ENCODE peak calls at places on chromosomes 13 and 19, in six cellular contexts. R, I, F, B, P and W are unnamed samples.

GRCh38 chr19:53536223-53536543 is 1.8 kb upstream of the ZNF331 start:
- DNase-seq in I (no peak), B (no peak), R (no peak), F (no peak), P (no peak), W (no peak)

GRCh38 chr13:98407575-98407974 is 169.3 kb downstream of the STK24 start:
- DNase-seq in P (no peak), I (no peak), B (no peak), R (no peak), F (no peak), W (no peak)

GRCh38 chr13:92143766-92144165 is 745.3 kb downstream of the GPC5 start:
- DNase-seq in F (no peak), R (no peak), P (peak), I (no peak), B (no peak), W (no peak)

GRCh38 chr13:32600891-32601290 is 14.6 kb downstream of the PDS5B start:
- DNase-seq in P (no peak), R (no peak), I (no peak), F (no peak), B (no peak), W (no peak)

GRCh38 chr13:44573790-44574465 is 2.2 kb downstream of the TSC22D1 start:
- DNase-seq in R (no peak), I (peak), F (peak), P (peak), B (no peak), W (peak)

GRCh38 chr13:98549006-98549727 is 27.7 kb downstream of the STK24 start:
- DNase-seq in F (no peak), I (no peak), R (no peak), P (peak), B (no peak), W (peak)

GRCh38 chr19:7988307-7988706 is 17.1 kb downstream of the ELAVL1 start:
- DNase-seq in P (no peak), B (no peak), F (no peak), I (no peak), R (no peak), W (no peak)

GRCh38 chr19:51127755-51128154 is 3.0 kb downstream of the SIGLEC9 start:
- DNase-seq in B (no peak), P (peak), F (no peak), R (no peak), I (peak), W (peak)

GRCh38 chr13:73215807-73216206 is 157.0 kb downstream of the KLF5 start:
- DNase-seq in F (no peak), P (peak), I (no peak), B (no peak), R (no peak), W (peak)

GRCh38 chr13:109985871-109986270 is 199.5 kb upstream of the IRS2 start:
- DNase-seq in P (no peak), I (no peak), F (no peak), B (no peak), R (no peak), W (peak)

GRCh38 chr19:39544201-39544903 is 4.4 kb upstream of the EID2 start:
- DNase-seq in P (peak), B (no peak), F (no peak), R (no peak), I (peak), W (peak)

GRCh38 chr19:2274937-2275535 is 6.9 kb downstream of the PEAK3 start:
- DNase-seq in F (no peak), R (no peak), B (no peak), I (peak), P (peak), W (peak)

GRCh38 chr19:43461303-43461702 is 4.1 kb downstream of the LYPD3 start:
- DNase-seq in F (no peak), P (no peak), I (no peak), B (no peak), R (no peak), W (no peak)

GRCh38 chr13:62209539-62209938 is 793.9 kb upstream of the PCDH20 start:
- DNase-seq in R (no peak), P (no peak), I (no peak), B (no peak), F (peak), W (peak)

GRCh38 chr19:16025108-16026101 is 50.9 kb upstream of the TPM4 start:
- DNase-seq in B (no peak), P (peak), R (no peak), I (peak), F (no peak), W (peak)

GRCh38 chr13:40589285-40590109 is 76.9 kb downstream of the FOXO1 start:
- DNase-seq in I (peak), F (peak), P (peak), R (no peak), B (no peak), W (peak)

GRCh38 chr19:17475541-17476115 is 5.3 kb downstream of the SLC27A1 start:
- DNase-seq in B (no peak), R (no peak), I (peak), P (peak), F (no peak), W (peak)